ENCODE peak calls at places on chromosomes 6 and 20, in six cellular contexts. One of them, this sample, is unnamed.

GRCh38 chr20:64069209-64069613 is 6.2 kb downstream of the TCEA2 start:
- DNase-seq in cardiac fibroblast: no peak
- DNase-seq in HFFc6: no peak
- DNase-seq in NCI-H510A: no peak
- DNase-seq in COR-L47: no peak
- DNase-seq in EL: no peak
- DNase-seq in this sample: no peak

GRCh38 chr6:3162067-3162497 is 4.7 kb upstream of the TUBB2A start:
- DNase-seq in NCI-H510A: no peak
- DNase-seq in COR-L47: no peak
- DNase-seq in EL: no peak
- DNase-seq in HFFc6: no peak
- DNase-seq in cardiac fibroblast: peak
- DNase-seq in this sample: no peak

GRCh38 chr6:8047466-8048292 is 16.5 kb downstream of the BLOC1S5 start:
- DNase-seq in COR-L47: no peak
- DNase-seq in EL: no peak
- DNase-seq in NCI-H510A: no peak
- DNase-seq in HFFc6: no peak
- DNase-seq in cardiac fibroblast: peak
- DNase-seq in this sample: no peak

GRCh38 chr20:913306-913849 is 2.8 kb downstream of the ANGPT4 start:
- DNase-seq in cardiac fibroblast: no peak
- DNase-seq in HFFc6: no peak
- DNase-seq in COR-L47: no peak
- DNase-seq in EL: no peak
- DNase-seq in NCI-H510A: no peak
- DNase-seq in this sample: no peak

GRCh38 chr6:17859846-17860245 is 127.6 kb downstream of the KIF13A start:
- DNase-seq in NCI-H510A: no peak
- DNase-seq in EL: no peak
- DNase-seq in cardiac fibroblast: no peak
- DNase-seq in COR-L47: no peak
- DNase-seq in HFFc6: no peak
- DNase-seq in this sample: no peak

GRCh38 chr6:49772296-49772695 is 14.8 kb downstream of the PGK2 start:
- DNase-seq in cardiac fibroblast: no peak
- DNase-seq in HFFc6: no peak
- DNase-seq in COR-L47: no peak
- DNase-seq in EL: no peak
- DNase-seq in NCI-H510A: no peak
- DNase-seq in this sample: no peak

GRCh38 chr6:82875573-82876185 is 190.0 kb downstream of the UBE3D start:
- DNase-seq in cardiac fibroblast: peak
- DNase-seq in EL: peak
- DNase-seq in HFFc6: peak
- DNase-seq in NCI-H510A: no peak
- DNase-seq in COR-L47: no peak
- DNase-seq in this sample: no peak

GRCh38 chr6:145929037-145929633 is 35.0 kb downstream of the SHPRH start:
- DNase-seq in cardiac fibroblast: peak
- DNase-seq in NCI-H510A: no peak
- DNase-seq in COR-L47: no peak
- DNase-seq in EL: peak
- DNase-seq in HFFc6: peak
- DNase-seq in this sample: peak

GRCh38 chr20:17226410-17227198 is at the start of gene PCSK2:
- DNase-seq in HFFc6: no peak
- DNase-seq in COR-L47: peak
- DNase-seq in EL: peak
- DNase-seq in cardiac fibroblast: peak
- DNase-seq in NCI-H510A: peak
- DNase-seq in this sample: no peak

GRCh38 chr6:107716688-107717089 is 107.4 kb downstream of the SCML4 start:
- DNase-seq in EL: peak
- DNase-seq in NCI-H510A: no peak
- DNase-seq in cardiac fibroblast: peak
- DNase-seq in COR-L47: no peak
- DNase-seq in HFFc6: peak
- DNase-seq in this sample: peak